ENCODE peak calls at places on chromosomes 2 and 18, in nine cellular contexts. V is fibroblast of lung, D is SJSA1, Z is esophagus muscularis mucosa, R is coronary artery, Q is AG04449, S is astrocyte of the cerebellum, M is Peyer's patch, Y is fibroblast of pulmonary artery. W is an unnamed sample.

GRCh38 chr2:135744761-135745314 is 3.2 kb downstream of the UBXN4 start:
- DNase-seq in V (peak; percentile 11), D (no peak), Z (no peak), R (no peak), Q (no peak), S (no peak), M (no peak), Y (peak; percentile 18), W (no peak)

GRCh38 chr2:174606336-174606735 is 8.7 kb upstream of the WIPF1 start:
- DNase-seq in V (peak; percentile 83), D (peak; percentile 82), Z (no peak), R (no peak), Q (no peak), S (no peak), M (no peak), Y (peak; percentile 70), W (peak; percentile 93)

GRCh38 chr2:150679456-150680120 is 192.1 kb upstream of the RND3 start:
- DNase-seq in V (peak; percentile 78), D (no peak), Z (no peak), R (no peak), Q (no peak), S (no peak), M (no peak), Y (peak; percentile 35), W (no peak)

GRCh38 chr2:25131567-25132295 is 36.6 kb downstream of the POMC start:
- DNase-seq in V (no peak), D (no peak), Z (no peak), R (no peak), Q (no peak), S (no peak), M (no peak), Y (peak; percentile 6), W (no peak)

GRCh38 chr2:30439879-30440278 is 7.2 kb upstream of the LCLAT1 start:
- DNase-seq in V (no peak), D (no peak), Z (no peak), R (no peak), Q (no peak), S (no peak), M (no peak), Y (no peak), W (no peak)

GRCh38 chr2:105405291-105405690 is 6.4 kb upstream of the FHL2 start:
- DNase-seq in V (peak; percentile 71), D (peak; percentile 91), Z (no peak), R (no peak), Q (peak; percentile 61), S (no peak), M (no peak), Y (no peak), W (no peak)

GRCh38 chr2:18410543-18410942 is 149.9 kb downstream of the RDH14 start:
- DNase-seq in V (no peak), D (no peak), Z (no peak), R (no peak), Q (no peak), S (no peak), M (no peak), Y (no peak), W (no peak)

GRCh38 chr2:72993147-72993546 is 75.8 kb downstream of the EMX1 start:
- DNase-seq in V (peak; percentile 7), D (peak; percentile 52), Z (no peak), R (peak; percentile 55), Q (no peak), S (no peak), M (peak; percentile 21), Y (peak; percentile 49), W (no peak)

GRCh38 chr18:58525517-58525916 is 103.4 kb downstream of the ALPK2 start:
- DNase-seq in V (peak; percentile 69), D (no peak), Z (no peak), R (no peak), Q (peak; percentile 28), S (no peak), M (no peak), Y (no peak), W (no peak)

GRCh38 chr2:189178726-189179606 is 595 bp downstream of the COL5A2 start:
- DNase-seq in V (peak; percentile 83), D (peak; percentile 68), Z (no peak), R (no peak), Q (no peak), S (peak; percentile 67), M (no peak), Y (peak; percentile 90), W (peak; percentile 39)
- H3K4me3 ChIP-seq in V (peak overlapping the region; percentile 90), D (peak overlapping the region; percentile 60), Z (peak overlapping the region; percentile 65), R (peak overlapping the region; percentile 83), Q (peak overlapping the region; percentile 79), S (peak overlapping the region; percentile 78), M (peak overlapping the region; percentile 44), Y (peak overlapping the region; percentile 89), W (peak overlapping the region; percentile 89)

DNA sequence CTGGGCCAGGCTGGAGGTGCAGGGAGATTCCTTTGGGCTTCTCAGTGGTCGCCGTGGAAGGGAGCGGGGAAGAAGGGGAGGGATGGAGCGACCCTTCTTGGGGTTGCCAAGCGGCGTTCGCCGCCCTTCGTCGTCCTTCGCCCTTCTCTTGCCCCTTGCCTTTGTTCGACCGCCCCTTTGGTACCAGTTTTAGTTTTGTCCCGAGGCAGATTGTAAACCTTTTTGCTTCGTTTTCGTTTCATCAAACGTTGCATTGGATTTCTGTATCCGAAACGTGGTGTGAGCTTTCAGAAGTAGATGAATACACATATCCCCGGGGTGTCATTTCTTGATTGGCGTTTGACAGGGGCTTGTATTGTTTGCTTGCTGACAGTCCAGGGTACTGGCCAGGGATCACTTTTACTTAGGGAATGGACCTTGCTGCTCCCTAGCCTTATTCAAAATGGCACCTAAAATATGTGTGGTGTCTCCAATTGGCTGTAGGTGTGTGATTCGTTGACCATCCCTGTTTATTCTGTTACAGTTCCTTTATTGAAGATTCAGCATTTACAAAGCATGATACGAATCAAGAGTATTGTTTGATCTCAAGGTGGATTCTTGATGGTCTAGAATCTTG is 788 bp downstream of the USP14 start:
- DNase-seq in V (peak; percentile 16), D (no peak), Z (no peak), R (no peak), Q (no peak), S (no peak), M (no peak), Y (peak; percentile 26), W (no peak)
- H3K4me3 ChIP-seq in V (peak overlapping the region; percentile 94), D (peak overlapping the region; percentile 98), Z (peak overlapping the region; percentile 95), R (peak overlapping the region; percentile 100), Q (peak overlapping the region; percentile 89), S (peak overlapping the region; percentile 61), M (peak overlapping the region; percentile 90), Y (peak overlapping the region; percentile 77), W (peak overlapping the region; percentile 59)

DNA sequence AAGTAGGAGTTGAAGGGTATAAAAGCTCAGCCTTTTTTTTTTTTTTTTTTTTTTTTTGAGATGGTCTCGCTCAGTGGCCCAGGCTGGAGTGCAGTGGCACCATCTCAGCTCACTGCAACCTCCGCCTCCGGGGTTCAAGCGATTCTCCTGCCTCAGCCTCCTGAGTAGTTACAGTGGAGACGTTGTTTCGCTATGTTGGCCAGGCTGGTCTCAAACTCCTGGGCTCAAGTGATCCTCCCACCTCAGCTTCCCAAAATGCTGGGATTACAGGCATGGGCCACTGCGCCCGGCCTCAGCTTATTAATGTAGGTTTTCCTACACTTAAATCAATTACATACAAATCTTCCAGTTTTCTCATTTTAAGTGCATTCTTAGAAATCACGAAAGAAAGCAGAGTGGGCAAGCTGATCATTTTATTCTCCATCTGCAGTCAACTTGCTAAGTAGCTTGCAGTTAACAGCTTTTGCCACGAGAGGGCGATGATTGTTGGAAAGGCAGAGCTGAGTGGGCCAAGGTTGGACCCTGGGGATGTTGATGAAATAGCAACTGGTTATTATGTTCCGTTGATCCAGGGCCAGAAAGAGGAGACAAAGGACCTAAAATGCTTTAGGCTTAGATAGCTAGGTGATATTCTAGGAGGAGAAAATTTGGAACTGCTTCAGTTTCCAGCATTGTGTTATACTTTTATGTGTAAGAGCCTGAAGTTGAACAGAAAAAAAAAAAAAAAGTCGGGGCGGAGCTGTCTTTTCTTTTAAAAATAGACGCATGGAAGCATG is 234.4 kb upstream of the EPAS1 start:
- DNase-seq in V (peak; percentile 74), D (peak; percentile 91), Z (peak; percentile 96), R (peak; percentile 84), Q (no peak), S (peak; percentile 84), M (peak; percentile 71), Y (peak; percentile 97), W (peak; percentile 64)
- H3K4me3 ChIP-seq in V (no peak overlapping the region), D (no peak overlapping the region), Z (no peak overlapping the region), R (no peak overlapping the region), Q (no peak overlapping the region), S (no peak overlapping the region), M (no peak overlapping the region), Y (no peak overlapping the region), W (no peak overlapping the region)

DNA sequence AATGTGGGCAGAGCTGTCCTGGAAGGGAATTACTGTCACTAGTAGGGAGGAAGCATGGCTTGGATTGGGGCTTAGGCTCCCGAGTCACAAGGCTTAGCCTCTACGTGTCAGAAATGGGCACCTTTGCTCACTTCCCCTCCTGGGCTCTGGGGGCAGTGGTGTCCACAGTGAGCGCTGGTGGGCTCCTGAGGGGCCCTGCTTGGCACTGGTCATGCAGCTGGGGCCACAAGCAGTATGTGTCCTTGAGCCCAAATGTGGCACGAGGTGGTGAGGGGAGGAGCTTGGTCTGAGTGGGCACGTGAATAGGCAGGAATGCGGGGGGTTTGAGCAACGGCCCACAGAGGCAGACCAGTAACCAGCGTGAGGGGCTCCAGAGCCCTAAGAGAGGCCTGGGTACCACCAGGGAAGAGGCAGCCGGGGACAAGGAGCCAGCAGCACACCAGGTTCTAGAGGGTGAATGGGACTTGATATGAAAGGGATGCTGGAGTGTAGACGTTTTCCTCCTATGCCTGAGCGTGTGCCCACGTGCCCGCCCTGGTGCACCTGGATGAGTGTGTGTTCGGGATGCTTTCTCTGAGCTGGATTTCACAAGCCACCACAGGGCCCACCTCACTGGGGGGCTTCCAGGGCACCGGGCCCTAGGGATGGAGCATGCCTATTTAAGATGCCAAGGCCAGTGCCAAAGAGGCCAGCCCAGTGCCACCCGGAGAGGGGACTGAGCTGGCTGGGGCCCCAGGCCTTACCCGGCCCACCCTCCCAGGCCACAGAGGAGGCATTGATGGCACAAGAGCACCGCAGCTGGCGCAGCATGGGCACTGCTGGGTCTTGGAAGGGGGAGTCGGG is 22.8 kb upstream of the PTMA start:
- DNase-seq in V (no peak), D (no peak), Z (no peak), R (no peak), Q (no peak), S (no peak), M (no peak), Y (no peak), W (no peak)
- H3K4me3 ChIP-seq in V (no peak overlapping the region), D (no peak overlapping the region), Z (no peak overlapping the region), R (no peak overlapping the region), Q (no peak overlapping the region), S (no peak overlapping the region), M (no peak overlapping the region), Y (no peak overlapping the region), W (no peak overlapping the region)